ENCODE peak calls at places on chromosomes 2 and 18, in six cellular contexts. T is activated CD4-positive, alpha-beta T cell treated with anti-CD3 and anti-CD28 coated beads for 36 hours; Z is AG10803; A is HT1080; R is small intestine; L is SK-N-SH. O is an unnamed sample.

GRCh38 chr2:46171441-46171953 is 125.7 kb upstream of the EPAS1 start:
- DNase-seq in T (no peak), Z (peak; percentile 76), A (peak; percentile 93), R (no peak), L (no peak), O (peak; percentile 53)

GRCh38 chr2:227413371-227413770 is 25.6 kb upstream of the SCYGR1 start:
- DNase-seq in T (no peak), Z (no peak), A (no peak), R (no peak), L (no peak), O (no peak)

GRCh38 chr2:149648282-149649030 is 60.9 kb upstream of the MMADHC start:
- DNase-seq in T (no peak), Z (peak; percentile 98), A (peak; percentile 99), R (no peak), L (no peak), O (peak; percentile 82)

GRCh38 chr18:9433616-9434239 is 41.6 kb upstream of the RALBP1 start:
- DNase-seq in T (no peak), Z (no peak), A (no peak), R (no peak), L (no peak), O (no peak)

GRCh38 chr2:195498176-195498575 is 158.8 kb upstream of the SLC39A10 start:
- DNase-seq in T (peak; percentile 68), Z (peak; percentile 39), A (peak; percentile 16), R (peak; percentile 66), L (no peak), O (peak; percentile 14)

GRCh38 chr2:85917887-85918795 is 29.4 kb upstream of the ST3GAL5 start:
- DNase-seq in T (no peak), Z (peak; percentile 46), A (no peak), R (no peak), L (no peak), O (no peak)

GRCh38 chr2:238160206-238161129 is 1.7 kb downstream of the ERFE start:
- DNase-seq in T (peak; percentile 46), Z (no peak), A (no peak), R (no peak), L (peak; percentile 73), O (no peak)

GRCh38 chr2:146669735-146670134 is 1175.1 kb upstream of the ACVR2A start:
- DNase-seq in T (no peak), Z (no peak), A (peak; percentile 23), R (no peak), L (no peak), O (no peak)

GRCh38 chr18:59502222-59502898 is 143.3 kb upstream of the LMAN1 start:
- DNase-seq in T (no peak), Z (peak; percentile 86), A (peak; percentile 44), R (no peak), L (no peak), O (peak; percentile 81)

GRCh38 chr2:54052825-54053718 is 62.3 kb upstream of the ACYP2 start:
- DNase-seq in T (no peak), Z (no peak), A (no peak), R (no peak), L (no peak), O (no peak)

GRCh38 chr2:19901201-19901457 is 654 bp downstream of the TTC32 start:
- DNase-seq in T (no peak), Z (no peak), A (no peak), R (no peak), L (no peak), O (no peak)

O was measured in hepatocyte.